ENCODE peak calls at places on chromosomes 1 and 21, in eight cellular contexts. One of them, this sample, is unnamed.

GRCh38 chr1:36571106-36571505 is 88.4 kb upstream of the CSF3R start:
- DNase-seq in GM13976: no peak
- DNase-seq in fibroblast of pulmonary artery: no peak
- DNase-seq in NCI-H1105 treated with DMSO at 0.1 percent for 48 hours: no peak
- DNase-seq in activated T-cell treated with anti-CD3 and anti-CD28 coated beads, Interleukin-2, amount 50 U/mL, for 72 hours: no peak
- DNase-seq in pancreas: peak
- DNase-seq in naive thymus-derived CD4-positive, alpha-beta T cell: no peak
- DNase-seq in smooth muscle cell of the brain vasculature: no peak
- DNase-seq in this sample: no peak

GRCh38 chr1:157955269-157955668 is 38.2 kb upstream of the KIRREL1 start:
- DNase-seq in GM13976: no peak
- DNase-seq in fibroblast of pulmonary artery: no peak
- DNase-seq in NCI-H1105 treated with DMSO at 0.1 percent for 48 hours: no peak
- DNase-seq in activated T-cell treated with anti-CD3 and anti-CD28 coated beads, Interleukin-2, amount 50 U/mL, for 72 hours: no peak
- DNase-seq in pancreas: no peak
- DNase-seq in naive thymus-derived CD4-positive, alpha-beta T cell: no peak
- DNase-seq in smooth muscle cell of the brain vasculature: no peak
- DNase-seq in this sample: no peak

GRCh38 chr1:47558601-47559593 is 121.1 kb downstream of the FOXD2 start:
- DNase-seq in GM13976: no peak
- DNase-seq in fibroblast of pulmonary artery: no peak
- DNase-seq in NCI-H1105 treated with DMSO at 0.1 percent for 48 hours: peak
- DNase-seq in activated T-cell treated with anti-CD3 and anti-CD28 coated beads, Interleukin-2, amount 50 U/mL, for 72 hours: no peak
- DNase-seq in pancreas: peak
- DNase-seq in naive thymus-derived CD4-positive, alpha-beta T cell: no peak
- DNase-seq in smooth muscle cell of the brain vasculature: no peak
- DNase-seq in this sample: no peak

GRCh38 chr21:45996311-45997204 is 15.0 kb downstream of the COL6A1 start:
- DNase-seq in GM13976: no peak
- DNase-seq in fibroblast of pulmonary artery: no peak
- DNase-seq in NCI-H1105 treated with DMSO at 0.1 percent for 48 hours: no peak
- DNase-seq in activated T-cell treated with anti-CD3 and anti-CD28 coated beads, Interleukin-2, amount 50 U/mL, for 72 hours: peak
- DNase-seq in pancreas: peak
- DNase-seq in naive thymus-derived CD4-positive, alpha-beta T cell: no peak
- DNase-seq in smooth muscle cell of the brain vasculature: no peak
- DNase-seq in this sample: no peak

GRCh38 chr21:46003575-46004007 is 22.0 kb downstream of the COL6A1 start:
- DNase-seq in GM13976: no peak
- DNase-seq in fibroblast of pulmonary artery: no peak
- DNase-seq in NCI-H1105 treated with DMSO at 0.1 percent for 48 hours: no peak
- DNase-seq in activated T-cell treated with anti-CD3 and anti-CD28 coated beads, Interleukin-2, amount 50 U/mL, for 72 hours: no peak
- DNase-seq in pancreas: peak
- DNase-seq in naive thymus-derived CD4-positive, alpha-beta T cell: no peak
- DNase-seq in smooth muscle cell of the brain vasculature: no peak
- DNase-seq in this sample: no peak

GRCh38 chr1:19643113-19643512 is 998 bp upstream of the NBL1 start:
- DNase-seq in GM13976: no peak
- DNase-seq in fibroblast of pulmonary artery: no peak
- DNase-seq in NCI-H1105 treated with DMSO at 0.1 percent for 48 hours: no peak
- DNase-seq in activated T-cell treated with anti-CD3 and anti-CD28 coated beads, Interleukin-2, amount 50 U/mL, for 72 hours: no peak
- DNase-seq in pancreas: peak
- DNase-seq in naive thymus-derived CD4-positive, alpha-beta T cell: no peak
- DNase-seq in smooth muscle cell of the brain vasculature: no peak
- DNase-seq in this sample: peak

GRCh38 chr1:24970399-24970753 is 40.3 kb upstream of the RUNX3 start:
- DNase-seq in GM13976: no peak
- DNase-seq in fibroblast of pulmonary artery: peak
- DNase-seq in NCI-H1105 treated with DMSO at 0.1 percent for 48 hours: no peak
- DNase-seq in activated T-cell treated with anti-CD3 and anti-CD28 coated beads, Interleukin-2, amount 50 U/mL, for 72 hours: no peak
- DNase-seq in pancreas: peak
- DNase-seq in naive thymus-derived CD4-positive, alpha-beta T cell: no peak
- DNase-seq in smooth muscle cell of the brain vasculature: no peak
- DNase-seq in this sample: peak

GRCh38 chr1:223364685-223365382 is 858 bp upstream of the SUSD4 start:
- DNase-seq in GM13976: peak
- DNase-seq in fibroblast of pulmonary artery: no peak
- DNase-seq in NCI-H1105 treated with DMSO at 0.1 percent for 48 hours: peak
- DNase-seq in activated T-cell treated with anti-CD3 and anti-CD28 coated beads, Interleukin-2, amount 50 U/mL, for 72 hours: peak
- DNase-seq in pancreas: peak
- DNase-seq in naive thymus-derived CD4-positive, alpha-beta T cell: peak
- DNase-seq in smooth muscle cell of the brain vasculature: no peak
- DNase-seq in this sample: no peak

GRCh38 chr1:29669912-29670311 is 433.6 kb downstream of the PTPRU start:
- DNase-seq in GM13976: no peak
- DNase-seq in fibroblast of pulmonary artery: no peak
- DNase-seq in NCI-H1105 treated with DMSO at 0.1 percent for 48 hours: no peak
- DNase-seq in activated T-cell treated with anti-CD3 and anti-CD28 coated beads, Interleukin-2, amount 50 U/mL, for 72 hours: no peak
- DNase-seq in pancreas: no peak
- DNase-seq in naive thymus-derived CD4-positive, alpha-beta T cell: no peak
- DNase-seq in smooth muscle cell of the brain vasculature: no peak
- DNase-seq in this sample: no peak

GRCh38 chr1:222654849-222655248 is 37.0 kb downstream of the MIA3 start:
- DNase-seq in GM13976: peak
- DNase-seq in fibroblast of pulmonary artery: peak
- DNase-seq in NCI-H1105 treated with DMSO at 0.1 percent for 48 hours: no peak
- DNase-seq in activated T-cell treated with anti-CD3 and anti-CD28 coated beads, Interleukin-2, amount 50 U/mL, for 72 hours: peak
- DNase-seq in pancreas: no peak
- DNase-seq in naive thymus-derived CD4-positive, alpha-beta T cell: peak
- DNase-seq in smooth muscle cell of the brain vasculature: no peak
- DNase-seq in this sample: peak

GRCh38 chr1:48450505-48450904 is 21.5 kb downstream of the SPATA6 start:
- DNase-seq in GM13976: no peak
- DNase-seq in fibroblast of pulmonary artery: peak
- DNase-seq in NCI-H1105 treated with DMSO at 0.1 percent for 48 hours: no peak
- DNase-seq in activated T-cell treated with anti-CD3 and anti-CD28 coated beads, Interleukin-2, amount 50 U/mL, for 72 hours: no peak
- DNase-seq in pancreas: no peak
- DNase-seq in naive thymus-derived CD4-positive, alpha-beta T cell: no peak
- DNase-seq in smooth muscle cell of the brain vasculature: no peak
- DNase-seq in this sample: no peak

GRCh38 chr21:39660596-39660995 is 47.9 kb downstream of the B3GALT5 start:
- DNase-seq in GM13976: no peak
- DNase-seq in fibroblast of pulmonary artery: peak
- DNase-seq in NCI-H1105 treated with DMSO at 0.1 percent for 48 hours: no peak
- DNase-seq in activated T-cell treated with anti-CD3 and anti-CD28 coated beads, Interleukin-2, amount 50 U/mL, for 72 hours: no peak
- DNase-seq in pancreas: no peak
- DNase-seq in naive thymus-derived CD4-positive, alpha-beta T cell: no peak
- DNase-seq in smooth muscle cell of the brain vasculature: no peak
- DNase-seq in this sample: peak

GRCh38 chr1:6001992-6002576 is 9.9 kb upstream of the NPHP4 start:
- DNase-seq in GM13976: no peak
- DNase-seq in fibroblast of pulmonary artery: no peak
- DNase-seq in NCI-H1105 treated with DMSO at 0.1 percent for 48 hours: peak
- DNase-seq in activated T-cell treated with anti-CD3 and anti-CD28 coated beads, Interleukin-2, amount 50 U/mL, for 72 hours: no peak
- DNase-seq in pancreas: peak
- DNase-seq in naive thymus-derived CD4-positive, alpha-beta T cell: no peak
- DNase-seq in smooth muscle cell of the brain vasculature: no peak
- DNase-seq in this sample: peak

GRCh38 chr1:57553666-57554065 is 129.8 kb upstream of the DAB1 start:
- DNase-seq in GM13976: no peak
- DNase-seq in fibroblast of pulmonary artery: no peak
- DNase-seq in NCI-H1105 treated with DMSO at 0.1 percent for 48 hours: no peak
- DNase-seq in activated T-cell treated with anti-CD3 and anti-CD28 coated beads, Interleukin-2, amount 50 U/mL, for 72 hours: no peak
- DNase-seq in pancreas: no peak
- DNase-seq in naive thymus-derived CD4-positive, alpha-beta T cell: no peak
- DNase-seq in smooth muscle cell of the brain vasculature: no peak
- DNase-seq in this sample: no peak

GRCh38 chr1:84442256-84442655 is 36.8 kb upstream of the RPF1 start:
- DNase-seq in GM13976: peak
- DNase-seq in fibroblast of pulmonary artery: peak
- DNase-seq in NCI-H1105 treated with DMSO at 0.1 percent for 48 hours: peak
- DNase-seq in activated T-cell treated with anti-CD3 and anti-CD28 coated beads, Interleukin-2, amount 50 U/mL, for 72 hours: peak
- DNase-seq in pancreas: no peak
- DNase-seq in naive thymus-derived CD4-positive, alpha-beta T cell: peak
- DNase-seq in smooth muscle cell of the brain vasculature: peak
- DNase-seq in this sample: peak

GRCh38 chr1:22418852-22419480 is 32.7 kb upstream of the ZBTB40 start:
- DNase-seq in GM13976: no peak
- DNase-seq in fibroblast of pulmonary artery: peak
- DNase-seq in NCI-H1105 treated with DMSO at 0.1 percent for 48 hours: no peak
- DNase-seq in activated T-cell treated with anti-CD3 and anti-CD28 coated beads, Interleukin-2, amount 50 U/mL, for 72 hours: no peak
- DNase-seq in pancreas: no peak
- DNase-seq in naive thymus-derived CD4-positive, alpha-beta T cell: no peak
- DNase-seq in smooth muscle cell of the brain vasculature: no peak
- DNase-seq in this sample: peak